ENCODE peak calls at places on chromosomes 16 and 17, in five cellular contexts. M, P, W, Z and G are unnamed samples.

GRCh38 chr16:2719328-2720062 is 529 bp downstream of the PRSS27 start:
- DNase-seq in P (no peak), Z (no peak), M (no peak), W (no peak), G (no peak)

GRCh38 chr17:17391575-17392370 is 85.0 kb upstream of the MED9 start:
- DNase-seq in Z (no peak), W (no peak), M (peak), P (no peak), G (no peak)

GRCh38 chr17:15384142-15384803 is 42.9 kb upstream of the TEKT3 start:
- DNase-seq in Z (no peak), P (peak), W (no peak), M (no peak), G (no peak)

GRCh38 chr17:17130077-17130844 is 75.9 kb downstream of the PLD6 start:
- DNase-seq in P (no peak), Z (no peak), M (no peak), W (no peak), G (no peak)

GRCh38 chr16:12674096-12674495 is 129.6 kb downstream of the CPPED1 start:
- DNase-seq in P (peak), W (no peak), M (peak), Z (no peak), G (no peak)

GRCh38 chr16:83187404-83187803 is 560.6 kb downstream of the CDH13 start:
- DNase-seq in Z (no peak), P (peak), M (peak), W (no peak), G (no peak)

GRCh38 chr16:55508941-55509920 is at the start of gene LPCAT2:
- DNase-seq in W (peak), M (peak), Z (no peak), P (peak), G (peak)

GRCh38 chr16:70512456-70512855 is 10.9 kb downstream of the COG4 start:
- DNase-seq in P (peak), M (peak), W (no peak), Z (no peak), G (no peak)

GRCh38 chr17:15453782-15454181 is 13.6 kb downstream of the CDRT4 start:
- DNase-seq in M (no peak), Z (no peak), W (no peak), P (no peak), G (no peak)

GRCh38 chr17:1783834-1784611 is 22.2 kb downstream of the SERPINF1 start:
- DNase-seq in W (no peak), Z (peak), P (peak), M (peak), G (no peak)

GRCh38 chr17:47203984-47204721 is 5.0 kb upstream of the MYL4 start:
- DNase-seq in P (peak), Z (no peak), W (no peak), M (peak), G (no peak)

GRCh38 chr17:10046786-10047609 is 141.9 kb upstream of the RCVRN start:
- DNase-seq in Z (no peak), W (no peak), M (no peak), P (no peak), G (no peak)

GRCh38 chr16:966035-966434 is 4.7 kb downstream of the LMF1 start:
- DNase-seq in Z (no peak), W (no peak), P (no peak), M (no peak), G (no peak)

GRCh38 chr16:89569506-89570341 is 5.8 kb upstream of the CPNE7 start:
- DNase-seq in Z (no peak), P (no peak), M (no peak), W (no peak), G (no peak)

GRCh38 chr17:39674702-39675389 is 6.6 kb downstream of the PNMT start:
- DNase-seq in P (peak), M (no peak), W (peak), Z (no peak), G (no peak)

GRCh38 chr16:750454-750853 is 9.7 kb upstream of the CIAO3 start:
- DNase-seq in W (no peak), M (no peak), Z (no peak), P (no peak), G (no peak)

GRCh38 chr17:44906010-44906646 is 6.9 kb upstream of the EFTUD2 start:
- DNase-seq in Z (no peak), P (peak), W (peak), M (peak), G (no peak)

DNA sequence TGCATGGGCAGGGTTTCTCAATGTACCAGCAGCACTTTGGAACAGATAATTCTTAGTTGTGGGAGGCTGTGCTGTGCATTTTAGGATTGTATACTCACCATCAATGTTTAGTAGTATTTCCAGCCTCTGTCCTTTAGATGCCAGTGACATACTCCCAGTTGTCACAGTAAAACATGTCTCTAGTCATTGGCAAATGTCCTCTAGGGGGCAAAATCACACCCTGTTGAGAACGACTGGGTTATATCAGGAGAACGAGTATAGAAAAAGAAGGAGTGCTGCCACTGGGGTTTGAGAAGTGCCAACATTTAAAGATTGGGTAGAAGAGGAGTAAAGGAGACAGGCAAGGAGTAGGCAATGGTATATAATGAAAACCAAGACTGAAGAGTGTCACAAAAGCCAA is 37.9 kb upstream of the SMIM36 start:
- DNase-seq in M (no peak), Z (no peak), W (no peak), P (peak), G (no peak)
- TF ChIP-seq CTCF in M (peak), Z (no peak), W (peak), P (peak), G (peak)

GRCh38 chr17:13118311-13118710 is 100.5 kb upstream of the ELAC2 start:
- DNase-seq in Z (no peak), P (no peak), M (no peak), W (no peak), G (no peak)

GRCh38 chr17:13117616-13118015 is 99.8 kb upstream of the ELAC2 start:
- DNase-seq in W (no peak), Z (no peak), P (no peak), M (no peak), G (no peak)

GRCh38 chr17:13113821-13114525 is 96.1 kb upstream of the ELAC2 start:
- DNase-seq in M (no peak), W (no peak), Z (no peak), P (no peak), G (no peak)

GRCh38 chr17:13114601-13115024 is 96.8 kb upstream of the ELAC2 start:
- DNase-seq in Z (peak), P (peak), W (peak), M (peak), G (no peak)
- TF ChIP-seq CTCF in Z (peak), P (peak), W (peak), M (peak), G (peak)

GRCh38 chr17:74211141-74211928 is 2.0 kb upstream of the TTYH2 start:
- DNase-seq in Z (no peak), M (peak), P (peak), W (peak), G (no peak)
- TF ChIP-seq CTCF in Z (no peak), M (no peak), P (no peak), W (no peak), G (no peak)

GRCh38 chr16:78929798-78930197 is 670.7 kb downstream of the MAF start:
- DNase-seq in P (no peak), M (no peak), W (no peak), Z (no peak), G (no peak)
- TF ChIP-seq CTCF in P (no peak), M (no peak), W (no peak), Z (no peak), G (no peak)

GRCh38 chr16:53537591-53537990 is 34.6 kb upstream of the AKTIP start:
- DNase-seq in Z (no peak), W (no peak), M (no peak), P (no peak), G (no peak)
- TF ChIP-seq CTCF in Z (no peak), W (no peak), M (no peak), P (no peak), G (no peak)

GRCh38 chr16:66717112-66717675 is 20.7 kb upstream of the CMTM4 start:
- DNase-seq in M (peak), P (peak), W (peak), Z (no peak), G (no peak)
- TF ChIP-seq CTCF in M (peak), P (peak), W (peak), Z (peak), G (peak)

GRCh38 chr17:80949451-80950421 is 41.9 kb upstream of the CHMP6 start:
- DNase-seq in P (no peak), Z (no peak), M (no peak), W (peak), G (no peak)
- TF ChIP-seq CTCF in P (no peak), Z (no peak), M (no peak), W (peak), G (no peak)

GRCh38 chr17:82297804-82298537 is 19.4 kb downstream of the CD7 start:
- DNase-seq in P (peak), M (peak), W (no peak), Z (peak), G (peak)
- TF ChIP-seq CTCF in P (no peak), M (no peak), W (no peak), Z (no peak), G (no peak)

GRCh38 chr17:67157732-67158639 is 87.0 kb downstream of the HELZ start:
- DNase-seq in M (peak), W (no peak), Z (no peak), P (peak), G (no peak)
- TF ChIP-seq CTCF in M (peak), W (peak), Z (peak), P (peak), G (peak)